ENCODE peak calls at places on chromosomes 7 and 10, in seven cellular contexts. B is kidney tubule cell; J is stimulated activated CD4-positive, alpha-beta T cell treated with anti-CD3 and anti-CD28 coated beads, Interleukin-1b, Interleukin-23, amount 100 ng/mL, for 24 hours; C is OCI-M1; H is effector memory CD4-positive, alpha-beta T cell; M is psoas muscle; Z is effector CD4-positive, alpha-beta T cell. Y is an unnamed sample.

GRCh38 chr7:116417593-116418345 is 81.8 kb upstream of the CAV2 start:
- DNase-seq in Z (no peak), B (peak), C (peak), J (no peak), H (no peak), M (no peak), Y (no peak)

GRCh38 chr7:113084499-113085172 is 2.0 kb downstream of the GPR85 start:
- DNase-seq in H (no peak), C (peak), M (no peak), J (no peak), B (no peak), Z (no peak), Y (no peak)

GRCh38 chr10:125164421-125164820 is 4.1 kb upstream of the CTBP2 start:
- DNase-seq in M (no peak), J (no peak), C (peak), Z (no peak), B (no peak), H (no peak), Y (no peak)

GRCh38 chr7:29457565-29457971 is 106.1 kb upstream of the PRR15 start:
- DNase-seq in B (no peak), H (no peak), M (no peak), J (no peak), C (no peak), Z (no peak), Y (no peak)

GRCh38 chr10:75672842-75673241 is 241.4 kb downstream of the LRMDA start:
- DNase-seq in H (no peak), C (no peak), B (peak), Z (no peak), J (no peak), M (no peak), Y (no peak)

GRCh38 chr7:106065560-106066500 is 46.3 kb downstream of the SYPL1 start:
- DNase-seq in B (peak), M (no peak), H (no peak), J (no peak), Z (no peak), C (no peak), Y (no peak)

GRCh38 chr10:49827297-49827696 is 65.2 kb upstream of the OGDHL start:
- DNase-seq in B (no peak), C (no peak), M (no peak), J (no peak), H (no peak), Z (no peak), Y (no peak)

GRCh38 chr7:84294391-84294790 is 99.8 kb upstream of the SEMA3A start:
- DNase-seq in M (no peak), J (no peak), Z (no peak), B (no peak), H (no peak), C (no peak), Y (no peak)

GRCh38 chr10:6202684-6203330 is at the start of gene PFKFB3:
- DNase-seq in J (peak), B (peak), C (peak), M (peak), Z (peak), H (peak), Y (peak)

GRCh38 chr7:27846388-27846787 is 106.4 kb downstream of the TAX1BP1 start:
- DNase-seq in C (no peak), J (no peak), Z (no peak), B (no peak), H (no peak), M (no peak), Y (no peak)

GRCh38 chr7:40393660-40394059 is 258.9 kb downstream of the SUGCT start:
- DNase-seq in J (no peak), C (peak), H (no peak), B (no peak), M (no peak), Z (no peak), Y (no peak)

Y was measured in T follicular helper cell.